ENCODE peak calls at places on chromosomes 7 and 10, in ten cellular contexts. One of them, this sample, is unnamed.

GRCh38 chr7:22667562-22668239 is 59.3 kb upstream of the IL6 start:
- DNase-seq in transverse colon: no peak
- DNase-seq in HepG2: no peak
- DNase-seq in HCT116: peak
- DNase-seq in Panc1: peak
- DNase-seq in esophagus muscularis mucosa: no peak
- DNase-seq in endothelial cell of umbilical vein: peak
- DNase-seq in sigmoid colon: no peak
- DNase-seq in stomach: no peak
- DNase-seq in prostate gland: no peak
- DNase-seq in this sample: no peak

GRCh38 chr7:100515072-100515532 is 23.9 kb upstream of the AGFG2 start:
- DNase-seq in HCT116: no peak
- DNase-seq in transverse colon: no peak
- DNase-seq in endothelial cell of umbilical vein: peak
- DNase-seq in esophagus muscularis mucosa: no peak
- DNase-seq in sigmoid colon: no peak
- DNase-seq in Panc1: no peak
- DNase-seq in prostate gland: no peak
- DNase-seq in stomach: no peak
- DNase-seq in HepG2: no peak
- DNase-seq in this sample: no peak

GRCh38 chr7:64102656-64103400 is 57.6 kb downstream of the ZNF727 start:
- DNase-seq in sigmoid colon: peak
- DNase-seq in Panc1: no peak
- DNase-seq in endothelial cell of umbilical vein: no peak
- DNase-seq in prostate gland: no peak
- DNase-seq in esophagus muscularis mucosa: no peak
- DNase-seq in HCT116: no peak
- DNase-seq in stomach: no peak
- DNase-seq in HepG2: no peak
- DNase-seq in transverse colon: no peak
- DNase-seq in this sample: peak

GRCh38 chr10:97411411-97411810 is 10.3 kb upstream of the RRP12 start:
- DNase-seq in transverse colon: no peak
- DNase-seq in HepG2: peak
- DNase-seq in Panc1: no peak
- DNase-seq in sigmoid colon: no peak
- DNase-seq in stomach: no peak
- DNase-seq in endothelial cell of umbilical vein: no peak
- DNase-seq in prostate gland: no peak
- DNase-seq in esophagus muscularis mucosa: no peak
- DNase-seq in HCT116: no peak
- DNase-seq in this sample: no peak

GRCh38 chr7:142854505-142855400 is at the start of gene EPHB6:
- DNase-seq in Panc1: no peak
- DNase-seq in stomach: peak
- DNase-seq in prostate gland: peak
- DNase-seq in HepG2: no peak
- DNase-seq in endothelial cell of umbilical vein: no peak
- DNase-seq in transverse colon: peak
- DNase-seq in HCT116: no peak
- DNase-seq in sigmoid colon: peak
- DNase-seq in esophagus muscularis mucosa: no peak
- DNase-seq in this sample: peak

GRCh38 chr10:86287966-86288579 is 78.5 kb downstream of the GRID1 start:
- DNase-seq in HepG2: no peak
- DNase-seq in sigmoid colon: peak
- DNase-seq in esophagus muscularis mucosa: no peak
- DNase-seq in prostate gland: no peak
- DNase-seq in endothelial cell of umbilical vein: no peak
- DNase-seq in stomach: peak
- DNase-seq in HCT116: no peak
- DNase-seq in transverse colon: no peak
- DNase-seq in Panc1: no peak
- DNase-seq in this sample: no peak

GRCh38 chr7:7820939-7821338 is 102.5 kb upstream of the RPA3 start:
- DNase-seq in HepG2: no peak
- DNase-seq in HCT116: no peak
- DNase-seq in sigmoid colon: no peak
- DNase-seq in endothelial cell of umbilical vein: peak
- DNase-seq in transverse colon: no peak
- DNase-seq in prostate gland: no peak
- DNase-seq in esophagus muscularis mucosa: no peak
- DNase-seq in stomach: no peak
- DNase-seq in Panc1: no peak
- DNase-seq in this sample: no peak

GRCh38 chr10:86341361-86341811 is 25.2 kb downstream of the GRID1 start:
- DNase-seq in sigmoid colon: peak
- DNase-seq in endothelial cell of umbilical vein: no peak
- DNase-seq in transverse colon: no peak
- DNase-seq in prostate gland: no peak
- DNase-seq in HepG2: no peak
- DNase-seq in stomach: no peak
- DNase-seq in esophagus muscularis mucosa: no peak
- DNase-seq in HCT116: no peak
- DNase-seq in Panc1: no peak
- DNase-seq in this sample: no peak

GRCh38 chr7:108157606-108158330 is 27.6 kb upstream of the LAMB4 start:
- DNase-seq in stomach: no peak
- DNase-seq in esophagus muscularis mucosa: no peak
- DNase-seq in transverse colon: no peak
- DNase-seq in HCT116: no peak
- DNase-seq in HepG2: no peak
- DNase-seq in endothelial cell of umbilical vein: no peak
- DNase-seq in prostate gland: no peak
- DNase-seq in Panc1: no peak
- DNase-seq in sigmoid colon: no peak
- DNase-seq in this sample: no peak

GRCh38 chr7:81462672-81463071 is 307.2 kb downstream of the HGF start:
- DNase-seq in transverse colon: no peak
- DNase-seq in endothelial cell of umbilical vein: no peak
- DNase-seq in HepG2: no peak
- DNase-seq in stomach: no peak
- DNase-seq in esophagus muscularis mucosa: no peak
- DNase-seq in HCT116: no peak
- DNase-seq in prostate gland: no peak
- DNase-seq in sigmoid colon: no peak
- DNase-seq in Panc1: no peak
- DNase-seq in this sample: no peak

GRCh38 chr7:48089415-48089975 is 430 bp downstream of the UPP1 start:
- DNase-seq in HCT116: no peak
- DNase-seq in HepG2: no peak
- DNase-seq in esophagus muscularis mucosa: no peak
- DNase-seq in stomach: peak
- DNase-seq in prostate gland: peak
- DNase-seq in sigmoid colon: peak
- DNase-seq in endothelial cell of umbilical vein: no peak
- DNase-seq in Panc1: no peak
- DNase-seq in transverse colon: peak
- DNase-seq in this sample: peak

GRCh38 chr7:107119376-107120100 is 49.3 kb upstream of the HBP1 start:
- DNase-seq in sigmoid colon: no peak
- DNase-seq in transverse colon: no peak
- DNase-seq in esophagus muscularis mucosa: no peak
- DNase-seq in endothelial cell of umbilical vein: no peak
- DNase-seq in HCT116: no peak
- DNase-seq in HepG2: no peak
- DNase-seq in Panc1: no peak
- DNase-seq in prostate gland: no peak
- DNase-seq in stomach: no peak
- DNase-seq in this sample: no peak

GRCh38 chr7:22377690-22378089 is 20.7 kb upstream of the RAPGEF5 start:
- DNase-seq in transverse colon: no peak
- DNase-seq in HepG2: no peak
- DNase-seq in esophagus muscularis mucosa: no peak
- DNase-seq in Panc1: no peak
- DNase-seq in stomach: no peak
- DNase-seq in endothelial cell of umbilical vein: no peak
- DNase-seq in prostate gland: no peak
- DNase-seq in HCT116: no peak
- DNase-seq in sigmoid colon: no peak
- DNase-seq in this sample: no peak

GRCh38 chr10:120181154-120181553 is 275.9 kb upstream of the PLPP4 start:
- DNase-seq in HCT116: no peak
- DNase-seq in HepG2: no peak
- DNase-seq in stomach: no peak
- DNase-seq in sigmoid colon: no peak
- DNase-seq in endothelial cell of umbilical vein: no peak
- DNase-seq in esophagus muscularis mucosa: no peak
- DNase-seq in prostate gland: no peak
- DNase-seq in transverse colon: no peak
- DNase-seq in Panc1: no peak
- DNase-seq in this sample: no peak

DNA sequence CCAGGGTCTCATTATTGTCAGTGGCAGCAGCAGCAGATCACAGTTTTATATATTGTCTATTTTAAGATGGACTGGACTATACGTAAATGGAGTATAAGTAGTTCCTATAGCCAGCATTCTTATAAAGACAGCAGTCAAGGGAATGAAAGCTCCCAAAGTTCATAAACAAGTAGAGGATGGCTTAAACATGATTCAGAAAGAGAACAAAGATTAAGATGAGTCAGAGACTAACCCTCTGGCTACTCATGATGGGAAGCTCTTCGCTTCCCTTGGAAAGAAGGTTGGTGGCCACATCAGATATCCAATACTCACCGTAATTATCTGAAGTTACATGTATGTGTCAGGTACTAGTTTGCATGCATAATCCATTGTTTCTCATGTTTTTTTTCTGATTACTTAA is 277.0 kb downstream of the INHBA start:
- DNase-seq in prostate gland: no peak
- DNase-seq in esophagus muscularis mucosa: no peak
- DNase-seq in transverse colon: no peak
- DNase-seq in Panc1: peak
- DNase-seq in stomach: no peak
- DNase-seq in HCT116: no peak
- DNase-seq in sigmoid colon: no peak
- DNase-seq in HepG2: no peak
- DNase-seq in endothelial cell of umbilical vein: peak
- DNase-seq in this sample: no peak
- H3K27ac ChIP-seq in prostate gland: no peak
- H3K27ac ChIP-seq in esophagus muscularis mucosa: no peak
- H3K27ac ChIP-seq in transverse colon: no peak
- H3K27ac ChIP-seq in Panc1: no peak
- H3K27ac ChIP-seq in stomach: no peak
- H3K27ac ChIP-seq in HCT116: no peak
- H3K27ac ChIP-seq in sigmoid colon: no peak
- H3K27ac ChIP-seq in HepG2: no peak
- H3K27ac ChIP-seq in endothelial cell of umbilical vein: no peak
- H3K27ac ChIP-seq in this sample: no peak

GRCh38 chr7:87202208-87202607 is 17.3 kb downstream of the TMEM243 start:
- DNase-seq in transverse colon: no peak
- DNase-seq in esophagus muscularis mucosa: no peak
- DNase-seq in HCT116: no peak
- DNase-seq in HepG2: peak
- DNase-seq in stomach: no peak
- DNase-seq in prostate gland: no peak
- DNase-seq in sigmoid colon: no peak
- DNase-seq in endothelial cell of umbilical vein: no peak
- DNase-seq in Panc1: no peak
- DNase-seq in this sample: no peak
- TF ChIP-seq POLR2AphosphoS5 in transverse colon: no peak
- TF ChIP-seq POLR2AphosphoS5 in esophagus muscularis mucosa: no peak
- TF ChIP-seq POLR2AphosphoS5 in HCT116: no peak
- TF ChIP-seq POLR2AphosphoS5 in HepG2: no peak
- TF ChIP-seq POLR2AphosphoS5 in stomach: no peak
- TF ChIP-seq POLR2AphosphoS5 in prostate gland: no peak
- TF ChIP-seq POLR2AphosphoS5 in sigmoid colon: no peak
- TF ChIP-seq POLR2AphosphoS5 in endothelial cell of umbilical vein: no peak
- TF ChIP-seq POLR2AphosphoS5 in Panc1: no peak
- TF ChIP-seq POLR2AphosphoS5 in this sample: no peak

DNA sequence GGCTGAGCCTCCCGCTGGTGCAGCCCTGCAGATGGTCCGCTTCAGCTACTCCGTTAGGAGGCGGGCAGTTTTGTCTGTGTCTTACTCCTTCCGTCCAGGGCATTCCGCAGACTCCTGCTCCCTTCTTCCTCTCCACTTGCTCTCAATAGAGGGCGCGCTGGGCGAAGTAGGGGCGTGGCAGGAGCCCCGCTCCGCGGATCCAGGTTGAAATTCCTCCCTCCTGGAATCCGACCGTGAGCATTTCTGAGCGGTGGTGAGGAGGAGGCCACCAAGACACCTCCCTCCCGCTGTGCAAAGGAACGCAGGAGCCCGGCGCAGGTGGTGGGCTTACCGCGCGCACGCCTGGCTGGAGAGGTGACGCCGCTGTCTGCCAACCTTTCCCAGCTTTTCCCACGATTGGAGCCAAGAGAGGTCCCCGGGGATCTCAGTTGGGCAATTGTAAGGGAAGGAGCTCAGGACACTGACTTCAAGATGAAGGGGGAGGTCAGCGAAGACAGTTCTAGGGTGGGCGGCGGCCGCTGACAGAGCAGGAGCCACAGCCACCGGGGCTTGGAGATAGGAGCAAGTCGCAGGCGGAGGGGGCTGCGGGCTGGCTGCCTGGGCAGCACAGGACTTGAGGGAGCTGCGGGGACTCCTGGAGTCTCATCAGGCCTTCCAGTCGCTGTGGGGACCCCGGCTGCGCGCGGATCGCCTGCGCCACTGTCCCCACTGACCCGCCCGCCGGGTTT is 1011.3 kb downstream of the XPNPEP1 start:
- DNase-seq in HepG2: peak
- DNase-seq in sigmoid colon: peak
- DNase-seq in HCT116: no peak
- DNase-seq in prostate gland: no peak
- DNase-seq in endothelial cell of umbilical vein: no peak
- DNase-seq in Panc1: no peak
- DNase-seq in esophagus muscularis mucosa: no peak
- DNase-seq in transverse colon: peak
- DNase-seq in stomach: peak
- DNase-seq in this sample: peak
- TF ChIP-seq CTCF in HepG2: peak
- TF ChIP-seq CTCF in sigmoid colon: peak
- TF ChIP-seq CTCF in HCT116: no peak
- TF ChIP-seq CTCF in prostate gland: no peak
- TF ChIP-seq CTCF in endothelial cell of umbilical vein: no peak
- TF ChIP-seq CTCF in Panc1: peak
- TF ChIP-seq CTCF in esophagus muscularis mucosa: peak
- TF ChIP-seq CTCF in transverse colon: peak
- TF ChIP-seq CTCF in stomach: no peak
- TF ChIP-seq CTCF in this sample: no peak

DNA sequence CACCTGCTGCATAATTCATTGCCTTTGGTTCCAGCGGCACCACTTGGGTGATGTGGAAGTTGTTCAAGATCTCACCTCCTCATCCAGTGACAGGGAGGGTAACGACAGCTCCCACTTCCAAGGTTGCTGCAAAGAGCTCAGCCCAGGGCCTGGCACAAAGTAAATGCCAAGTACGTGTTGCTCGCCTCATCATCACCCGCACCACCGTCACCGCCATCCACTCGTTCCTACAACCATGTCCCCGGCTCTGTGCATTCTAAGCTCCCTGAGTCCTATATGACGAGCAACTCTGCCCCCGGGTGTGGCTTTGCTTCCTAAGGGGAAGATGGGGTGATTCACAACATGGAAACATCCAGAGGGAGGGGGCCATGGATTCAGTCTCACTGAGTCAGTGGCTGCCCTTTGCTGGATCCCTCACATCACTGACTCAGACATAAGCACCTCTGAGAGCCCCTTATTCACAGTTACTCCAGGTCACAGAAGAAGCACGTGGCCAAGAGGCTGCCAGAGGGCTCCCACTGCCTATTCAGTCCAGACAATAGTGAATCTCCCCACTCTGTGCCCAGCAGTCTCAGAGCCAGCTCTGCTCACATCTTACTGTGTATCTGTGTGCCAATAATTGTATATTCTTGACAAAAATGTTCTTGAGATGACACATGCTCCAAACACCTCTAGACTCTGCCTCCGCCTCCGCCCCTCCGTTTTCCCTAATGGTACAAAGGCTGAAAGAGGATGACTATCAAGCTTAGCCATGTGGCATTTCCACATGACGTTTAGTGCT is 159.1 kb downstream of the GFRA1 start:
- DNase-seq in sigmoid colon: no peak
- DNase-seq in stomach: no peak
- DNase-seq in endothelial cell of umbilical vein: no peak
- DNase-seq in esophagus muscularis mucosa: no peak
- DNase-seq in prostate gland: no peak
- DNase-seq in HepG2: no peak
- DNase-seq in transverse colon: no peak
- DNase-seq in Panc1: no peak
- DNase-seq in HCT116: no peak
- DNase-seq in this sample: no peak
- H3K27ac ChIP-seq in sigmoid colon: no peak
- H3K27ac ChIP-seq in stomach: no peak
- H3K27ac ChIP-seq in endothelial cell of umbilical vein: no peak
- H3K27ac ChIP-seq in esophagus muscularis mucosa: no peak
- H3K27ac ChIP-seq in prostate gland: no peak
- H3K27ac ChIP-seq in HepG2: no peak
- H3K27ac ChIP-seq in transverse colon: no peak
- H3K27ac ChIP-seq in Panc1: no peak
- H3K27ac ChIP-seq in HCT116: no peak
- H3K27ac ChIP-seq in this sample: no peak